ENCODE peak calls at places on chromosomes 3 and 15, in five cellular contexts. N, U, X, K and T are unnamed samples.

GRCh38 chr3:44969779-44970178 is 6.2 kb downstream of the ZDHHC3 start:
- DNase-seq in N (no peak), U (no peak), X (no peak), K (no peak), T (no peak)

GRCh38 chr15:71945012-71945411 is 134.7 kb downstream of the NR2E3 start:
- DNase-seq in N (peak), U (peak), X (no peak), K (no peak), T (no peak)

GRCh38 chr3:123936400-123936799 is 24.6 kb downstream of the CCDC14 start:
- DNase-seq in N (no peak), U (no peak), X (no peak), K (no peak), T (no peak)

GRCh38 chr15:49134683-49135341 is 20.6 kb downstream of the COPS2 start:
- DNase-seq in N (peak), U (peak), X (no peak), K (no peak), T (no peak)

GRCh38 chr15:64651573-64652260 is 123.7 kb downstream of the RBPMS2 start:
- DNase-seq in N (peak), U (no peak), X (no peak), K (no peak), T (peak)

GRCh38 chr3:113211370-113212154 is at the start of gene BOC:
- DNase-seq in N (peak), U (peak), X (no peak), K (no peak), T (peak)

GRCh38 chr3:128317698-128318231 is 148.9 kb downstream of the DNAJB8 start:
- DNase-seq in N (no peak), U (no peak), X (peak), K (no peak), T (no peak)

GRCh38 chr3:168453623-168454022 is 357.9 kb upstream of the GOLIM4 start:
- DNase-seq in N (no peak), U (no peak), X (no peak), K (no peak), T (no peak)

GRCh38 chr15:66293419-66294156 is at the start of gene DIS3L:
- DNase-seq in N (peak), U (peak), X (peak), K (no peak), T (no peak)

GRCh38 chr15:86877171-86877631 is 797.5 kb downstream of the AGBL1 start:
- DNase-seq in N (no peak), U (peak), X (no peak), K (no peak), T (no peak)

GRCh38 chr15:101010781-101011180 is 91.6 kb downstream of the LRRK1 start:
- DNase-seq in N (no peak), U (no peak), X (no peak), K (no peak), T (no peak)

GRCh38 chr3:177437513-177438337 is 240.4 kb upstream of the TBL1XR1 start:
- DNase-seq in N (no peak), U (no peak), X (no peak), K (no peak), T (no peak)

GRCh38 chr3:161069441-161070251 is 35.5 kb downstream of the B3GALNT1 start:
- DNase-seq in N (peak), U (peak), X (peak), K (no peak), T (peak)

GRCh38 chr3:186746008-186746407 is 28.8 kb downstream of the KNG1 start:
- DNase-seq in N (peak), U (peak), X (no peak), K (peak), T (peak)

GRCh38 chr3:47536221-47536891 is 22.8 kb upstream of the ELP6 start:
- DNase-seq in N (no peak), U (no peak), X (peak), K (no peak), T (no peak)

GRCh38 chr3:177338697-177339219 is 141.5 kb upstream of the TBL1XR1 start:
- DNase-seq in N (peak), U (peak), X (no peak), K (no peak), T (peak)

GRCh38 chr15:30985081-30985531 is 6.3 kb downstream of the MTMR10 start:
- DNase-seq in N (peak), U (peak), X (no peak), K (peak), T (peak)

GRCh38 chr3:127371846-127372245 is 84.0 kb upstream of the PRR20G start:
- DNase-seq in N (no peak), U (no peak), X (no peak), K (no peak), T (no peak)

GRCh38 chr15:69573815-69574472 is 121.3 kb downstream of the RPLP1 start:
- DNase-seq in N (peak), U (peak), X (no peak), K (no peak), T (peak)

GRCh38 chr15:33735637-33736247 is 232.6 kb upstream of the CHRM5 start:
- DNase-seq in N (peak), U (peak), X (no peak), K (no peak), T (peak)

GRCh38 chr3:132709761-132710160 is 12.4 kb downstream of the NPHP3 start:
- DNase-seq in N (no peak), U (peak), X (no peak), K (no peak), T (no peak)

GRCh38 chr3:42718338-42718737 is 15.7 kb upstream of the HHATL start:
- DNase-seq in N (no peak), U (no peak), X (no peak), K (no peak), T (no peak)

GRCh38 chr3:155365178-155365783 is 71.8 kb upstream of the STRIT1 start:
- DNase-seq in N (no peak), U (no peak), X (no peak), K (no peak), T (no peak)
- TF ChIP-seq CTCF in N (no peak), U (no peak), X (no peak), K (no peak), T (no peak)

GRCh38 chr3:138326866-138327595 is 2.6 kb downstream of the NME9 start:
- DNase-seq in N (no peak), U (no peak), X (no peak), K (no peak), T (peak)

GRCh38 chr3:138327831-138328230 is 1.8 kb downstream of the NME9 start:
- DNase-seq in N (no peak), U (no peak), X (no peak), K (no peak), T (peak)

GRCh38 chr3:138329127-138329983 is at the start of gene NME9:
- DNase-seq in N (peak), U (peak), X (peak), K (peak), T (peak)

GRCh38 chr3:138329984-138330293 is 288 bp upstream of the NME9 start:
- DNase-seq in N (no peak), U (no peak), X (no peak), K (no peak), T (no peak)

DNA sequence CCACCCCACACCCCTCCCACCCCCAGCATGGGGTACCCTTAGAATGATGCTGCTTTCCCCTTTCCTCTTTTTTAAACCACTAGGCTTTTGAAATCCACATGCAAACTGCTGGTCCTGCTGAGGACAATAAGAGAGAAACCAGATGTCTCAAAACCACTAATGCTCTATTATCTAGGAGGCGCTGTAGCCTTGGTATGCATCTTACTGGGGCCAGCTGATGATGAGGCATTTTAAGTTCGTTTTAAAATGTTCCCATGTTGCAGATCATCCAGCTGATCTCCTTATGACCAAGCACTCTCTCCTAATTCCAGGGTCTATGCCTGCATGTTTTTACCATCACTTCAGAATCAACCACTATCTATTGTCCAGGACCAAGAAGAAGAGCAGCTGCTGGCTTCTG is 1.3 kb downstream of the NME9 start:
- DNase-seq in N (peak), U (peak), X (no peak), K (no peak), T (no peak)
- H3K4me3 ChIP-seq in N (no peak), U (no peak), X (peak), K (no peak), T (no peak)

GRCh38 chr3:80676869-80677268 is 909.1 kb upstream of the ROBO1 start:
- DNase-seq in N (no peak), U (peak), X (no peak), K (no peak), T (no peak)
- TF ChIP-seq CTCF in N (no peak), U (no peak), X (no peak), K (no peak), T (no peak)

DNA sequence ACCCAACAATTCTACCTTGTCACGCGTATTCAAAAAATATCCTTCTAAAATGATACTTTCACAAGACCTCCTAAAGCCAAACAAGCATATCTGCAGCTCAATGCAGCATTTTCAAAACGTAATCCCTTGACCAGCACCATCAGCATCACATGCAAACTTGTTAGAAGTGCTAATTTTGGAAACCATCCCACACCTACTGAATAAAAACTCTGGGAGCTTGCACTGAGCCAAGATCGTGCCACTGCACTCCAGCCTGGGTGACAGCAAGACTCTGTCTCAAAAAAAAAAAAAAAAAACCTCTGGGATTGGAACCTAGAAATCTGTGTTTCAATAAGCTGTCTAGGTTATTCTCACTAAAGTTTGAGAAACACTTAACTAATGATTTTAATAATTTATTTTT is 223.3 kb upstream of the CCDC54 start:
- DNase-seq in N (no peak), U (no peak), X (no peak), K (no peak), T (no peak)
- H3K4me3 ChIP-seq in N (no peak), U (no peak), X (no peak), K (no peak), T (no peak)